ENCODE peak calls at places on chromosomes 2 and 18, in ten cellular contexts. W, C, K, J, H, N, U, L, O and V are unnamed samples.

GRCh38 chr2:27018142-27018541 is 14.6 kb upstream of the TMEM214 start:
- DNase-seq in O (no peak), J (no peak), K (no peak), L (no peak), N (no peak), C (no peak), W (no peak), H (no peak), U (peak), V (no peak)

GRCh38 chr2:105287692-105288091 is 41.8 kb downstream of the TGFBRAP1 start:
- DNase-seq in K (no peak), N (peak), L (peak), H (no peak), J (peak), O (peak), U (peak), W (peak), C (peak), V (peak)

GRCh38 chr2:23445450-23445868 is 60.5 kb downstream of the KLHL29 start:
- DNase-seq in H (no peak), C (peak), U (no peak), N (peak), J (no peak), K (no peak), L (peak), O (peak), W (peak), V (peak)

GRCh38 chr18:21063011-21063410 is 48.6 kb downstream of the ROCK1 start:
- DNase-seq in N (no peak), W (no peak), C (no peak), J (no peak), H (no peak), K (no peak), L (no peak), U (no peak), O (no peak), V (no peak)

GRCh38 chr18:49446481-49446880 is 14.0 kb downstream of the DYM start:
- DNase-seq in L (no peak), U (no peak), C (no peak), O (peak), N (peak), K (no peak), J (no peak), H (no peak), W (no peak), V (no peak)

GRCh38 chr2:16747257-16747656 is 81.6 kb upstream of the CYRIA start:
- DNase-seq in W (no peak), K (no peak), C (no peak), N (no peak), L (no peak), J (no peak), H (no peak), U (no peak), O (no peak), V (no peak)

GRCh38 chr2:239341840-239342239 is 59.0 kb downstream of the HDAC4 start:
- DNase-seq in N (no peak), W (no peak), H (no peak), K (no peak), O (no peak), J (no peak), U (no peak), L (no peak), C (no peak), V (no peak)

GRCh38 chr2:119704670-119705120 is 25.7 kb downstream of the TMEM177 start:
- DNase-seq in W (peak), K (no peak), C (peak), L (peak), N (peak), U (no peak), J (no peak), O (peak), H (no peak), V (no peak)

GRCh38 chr2:125160947-125161346 is 1135.9 kb downstream of the CNTNAP5 start:
- DNase-seq in O (no peak), W (no peak), K (no peak), C (no peak), L (no peak), N (no peak), U (no peak), H (no peak), J (no peak), V (no peak)

GRCh38 chr2:24471662-24472061 is 19.4 kb upstream of the NCOA1 start:
- DNase-seq in N (no peak), H (no peak), U (no peak), J (no peak), O (no peak), C (no peak), L (peak), K (no peak), W (no peak), V (no peak)

GRCh38 chr2:31386648-31387047 is 27.9 kb downstream of the XDH start:
- DNase-seq in K (no peak), N (no peak), W (no peak), O (no peak), J (no peak), L (no peak), U (no peak), C (no peak), H (no peak), V (peak)

GRCh38 chr18:79460445-79461300 is 64.9 kb downstream of the NFATC1 start:
- DNase-seq in K (no peak), W (no peak), N (no peak), L (peak), C (no peak), H (no peak), O (peak), J (no peak), U (no peak), V (no peak)

GRCh38 chr2:23322813-23323212 is 62.2 kb upstream of the KLHL29 start:
- DNase-seq in H (no peak), C (peak), J (no peak), N (no peak), W (peak), U (no peak), L (no peak), O (no peak), K (no peak), V (no peak)

DNA sequence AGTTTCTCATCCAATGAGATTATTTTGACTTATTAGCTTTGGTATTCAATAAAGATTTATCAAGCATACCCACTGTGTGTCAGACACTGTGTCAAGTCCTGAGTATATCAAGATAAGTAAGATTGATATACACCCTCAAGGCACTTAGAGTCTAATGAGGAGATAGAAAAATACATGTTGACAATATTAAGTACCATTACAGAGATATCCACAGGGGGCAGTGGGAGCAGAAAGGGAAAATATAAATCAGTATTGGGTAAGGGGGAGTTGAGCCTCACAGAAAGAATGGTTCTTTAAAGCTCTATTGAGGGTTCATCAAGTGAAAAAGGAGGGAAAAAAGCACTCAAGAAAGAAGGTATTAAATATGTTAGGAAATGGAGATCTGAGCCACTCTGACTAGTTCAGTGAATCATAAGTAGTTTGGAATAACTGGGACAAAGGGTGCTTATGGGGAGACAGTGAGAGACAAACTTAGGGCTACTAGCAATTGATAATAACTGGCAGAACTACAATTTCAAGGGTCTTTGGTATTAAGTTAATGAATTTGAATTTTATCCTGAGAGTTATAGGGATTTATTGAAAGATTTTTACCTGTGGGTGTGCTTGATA is 45.5 kb upstream of the SLC8A1 start:
- DNase-seq in H (no peak), W (no peak), C (no peak), J (no peak), L (no peak), O (peak), N (peak), U (no peak), K (no peak), V (peak)
- TF ChIP-seq CTCF in H (no peak), W (peak), C (peak), J (no peak), L (no peak), O (no peak), N (peak), U (no peak), K (no peak), V (no peak)

GRCh38 chr2:216803803-216804202 is 56.1 kb downstream of the TNP1 start:
- DNase-seq in L (no peak), C (no peak), K (peak), H (no peak), J (no peak), U (no peak), O (no peak), W (no peak), N (no peak), V (no peak)
- H3K4me3 ChIP-seq in L (no peak), C (no peak), K (no peak), H (no peak), J (no peak), U (no peak), O (no peak), W (no peak), N (no peak), V (no peak)

GRCh38 chr18:35038881-35039491 is 2.2 kb upstream of the MAPRE2 start:
- DNase-seq in C (no peak), W (no peak), U (no peak), H (no peak), J (no peak), O (no peak), K (no peak), L (peak), N (no peak), V (no peak)
- TF ChIP-seq CTCF in C (no peak), W (no peak), U (no peak), H (no peak), J (no peak), O (no peak), K (no peak), L (no peak), N (no peak), V (no peak)

GRCh38 chr2:233360771-233361176 is 6.5 kb downstream of the DGKD start:
- DNase-seq in U (no peak), L (no peak), J (no peak), C (no peak), H (no peak), W (no peak), K (no peak), N (no peak), O (no peak), V (no peak)

GRCh38 chr2:233358335-233358734 is 4.0 kb downstream of the DGKD start:
- DNase-seq in J (no peak), H (no peak), L (peak), O (no peak), K (no peak), U (no peak), N (no peak), W (peak), C (no peak), V (no peak)

GRCh38 chr2:233359823-233360222 is 5.5 kb downstream of the DGKD start:
- DNase-seq in J (no peak), U (no peak), L (no peak), C (no peak), W (no peak), H (no peak), K (no peak), O (no peak), N (no peak), V (no peak)

GRCh38 chr2:233356546-233357308 is 2.4 kb downstream of the DGKD start:
- DNase-seq in O (peak), C (peak), H (no peak), L (peak), U (no peak), K (no peak), W (peak), J (peak), N (no peak), V (peak)

GRCh38 chr2:233358864-233359386 is 4.6 kb downstream of the DGKD start:
- DNase-seq in L (no peak), U (no peak), K (no peak), W (no peak), N (no peak), O (no peak), C (no peak), H (no peak), J (no peak), V (no peak)
- H3K4me3 ChIP-seq in L (peak), U (no peak), K (no peak), W (no peak), N (no peak), O (no peak), C (no peak), H (no peak), J (no peak), V (no peak)

GRCh38 chr2:55923978-55924325 is 370 bp upstream of the EFEMP1 start:
- DNase-seq in N (no peak), L (no peak), W (no peak), K (no peak), C (no peak), U (no peak), O (no peak), H (no peak), J (no peak), V (no peak)

GRCh38 chr2:55926246-55926645 is 2.7 kb upstream of the EFEMP1 start:
- DNase-seq in K (no peak), W (no peak), N (no peak), L (no peak), H (no peak), O (no peak), J (no peak), U (no peak), C (no peak), V (no peak)

GRCh38 chr2:55922488-55922887 is 1.1 kb downstream of the EFEMP1 start:
- DNase-seq in L (no peak), W (peak), K (no peak), O (peak), C (peak), J (no peak), N (peak), H (no peak), U (no peak), V (peak)

GRCh38 chr2:55926974-55927373 is 3.4 kb upstream of the EFEMP1 start:
- DNase-seq in L (no peak), W (no peak), J (no peak), K (no peak), C (no peak), U (no peak), H (no peak), N (no peak), O (no peak), V (no peak)

GRCh38 chr2:55923091-55923977 is at the start of gene EFEMP1:
- DNase-seq in K (peak), L (peak), C (peak), W (peak), J (peak), U (peak), H (peak), N (peak), O (peak), V (peak)
- TF ChIP-seq CTCF in K (no peak), L (no peak), C (no peak), W (no peak), J (no peak), U (no peak), H (no peak), N (no peak), O (no peak), V (peak)

GRCh38 chr2:200219400-200220113 is 86.9 kb upstream of the SPATS2L start:
- DNase-seq in K (no peak), H (no peak), C (no peak), W (no peak), J (no peak), N (no peak), L (no peak), O (peak), U (no peak), V (no peak)

GRCh38 chr2:200223385-200223784 is 83.1 kb upstream of the SPATS2L start:
- DNase-seq in O (peak), C (peak), U (no peak), K (no peak), J (no peak), L (no peak), W (peak), N (peak), H (no peak), V (no peak)

GRCh38 chr2:200218645-200219044 is 87.8 kb upstream of the SPATS2L start:
- DNase-seq in L (no peak), K (no peak), H (no peak), W (no peak), N (no peak), O (no peak), U (no peak), C (no peak), J (no peak), V (no peak)

GRCh38 chr2:200222837-200223236 is 83.7 kb upstream of the SPATS2L start:
- DNase-seq in H (no peak), K (no peak), C (no peak), W (no peak), U (no peak), L (no peak), N (no peak), J (no peak), O (no peak), V (no peak)

GRCh38 chr2:200221055-200221692 is 85.3 kb upstream of the SPATS2L start:
- DNase-seq in J (no peak), H (no peak), C (no peak), N (no peak), L (no peak), U (no peak), W (no peak), O (no peak), K (no peak), V (no peak)
- H3K4me3 ChIP-seq in J (no peak), H (no peak), C (no peak), N (no peak), L (no peak), U (no peak), W (no peak), O (no peak), K (no peak), V (no peak)

DNA sequence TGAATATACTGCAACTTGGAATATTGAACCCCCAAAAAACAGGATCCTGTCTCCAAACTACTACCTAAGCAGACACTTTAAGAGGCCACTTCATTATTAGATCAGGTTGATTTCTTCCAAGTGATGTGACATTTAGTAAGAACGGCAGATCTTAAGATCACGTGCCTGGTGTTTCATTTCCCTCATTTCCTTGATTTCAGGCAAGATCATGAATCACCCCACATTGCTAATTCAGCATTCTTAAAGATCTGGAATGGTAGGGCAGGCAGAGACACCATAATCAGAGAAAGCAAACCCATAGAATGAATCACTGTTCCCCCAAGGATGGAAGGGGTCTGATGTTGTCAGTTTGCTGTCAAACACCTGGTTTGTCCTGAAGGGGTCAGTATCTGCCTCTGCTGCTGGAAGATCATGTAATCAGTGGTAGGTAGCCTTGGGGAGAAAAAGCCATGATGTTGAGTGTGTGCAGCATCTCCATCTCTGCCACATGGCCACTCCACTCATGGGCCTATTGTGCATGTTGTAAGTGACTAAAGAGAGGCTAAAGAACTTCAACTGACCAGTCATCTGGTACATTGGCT is 133.9 kb downstream of the ARHGAP15 start:
- DNase-seq in H (no peak), W (no peak), L (no peak), N (peak), O (no peak), C (no peak), U (no peak), K (no peak), J (no peak), V (peak)
- TF ChIP-seq CTCF in H (no peak), W (peak), L (no peak), N (peak), O (no peak), C (peak), U (no peak), K (no peak), J (no peak), V (no peak)